ENCODE peak calls at places on chromosomes 5 and 9, in eight cellular contexts. Z is uterus; K is cardiac muscle cell; V is hepatocyte; E is CD4-positive, alpha-beta T cell; X is Peyer's patch; C is ascending aorta; F is IMR-90. P is an unnamed sample.

GRCh38 chr5:132561601-132562000 is 4.8 kb downstream of the RAD50 start:
- DNase-seq in Z (no peak), K (no peak), V (no peak), E (no peak), X (no peak), C (no peak), F (peak; percentile 12), P (no peak)

GRCh38 chr5:155759252-155759651 is 567.7 kb upstream of the SGCD start:
- DNase-seq in Z (no peak), K (no peak), V (no peak), E (no peak), X (no peak), C (no peak), F (no peak), P (no peak)

GRCh38 chr9:6479959-6480358 is 67.0 kb downstream of the UHRF2 start:
- DNase-seq in Z (no peak), K (no peak), V (no peak), E (no peak), X (no peak), C (no peak), F (no peak), P (no peak)

GRCh38 chr5:144794922-144795321 is 624.2 kb downstream of the KCTD16 start:
- DNase-seq in Z (no peak), K (no peak), V (no peak), E (no peak), X (no peak), C (no peak), F (peak; percentile 0), P (no peak)

GRCh38 chr9:107989544-107989943 is 500.0 kb upstream of the KLF4 start:
- DNase-seq in Z (peak; percentile 25), K (peak; percentile 78), V (peak; percentile 22), E (no peak), X (no peak), C (no peak), F (peak; percentile 5), P (no peak)

GRCh38 chr5:14397717-14398116 is 183.9 kb upstream of the OTULINL start:
- DNase-seq in Z (no peak), K (peak; percentile 88), V (no peak), E (no peak), X (no peak), C (peak; percentile 74), F (peak; percentile 82), P (no peak)

GRCh38 chr9:13110766-13111400 is 168.6 kb downstream of the MPDZ start:
- DNase-seq in Z (peak; percentile 38), K (peak; percentile 81), V (no peak), E (no peak), X (no peak), C (peak; percentile 73), F (no peak), P (peak; percentile 52)

GRCh38 chr9:81239388-81239787 is 450.0 kb downstream of the TLE1 start:
- DNase-seq in Z (no peak), K (no peak), V (no peak), E (no peak), X (no peak), C (no peak), F (no peak), P (no peak)

GRCh38 chr9:109962215-109962614 is 182.2 kb downstream of the PALM2AKAP2 start:
- DNase-seq in Z (no peak), K (no peak), V (no peak), E (no peak), X (no peak), C (no peak), F (no peak), P (no peak)

GRCh38 chr5:10315181-10315580 is 7.5 kb upstream of the CMBL start:
- DNase-seq in Z (no peak), K (no peak), V (no peak), E (no peak), X (no peak), C (no peak), F (no peak), P (no peak)
- H3K27ac ChIP-seq in Z (no peak overlapping the region), K (no peak overlapping the region), V (no peak overlapping the region), E (no peak overlapping the region), X (no peak overlapping the region), C (no peak overlapping the region), F (no peak overlapping the region), P (no peak overlapping the region)

GRCh38 chr5:36389245-36389644 is 87.5 kb upstream of the RANBP3L start:
- DNase-seq in Z (no peak), K (peak; percentile 55), V (peak; percentile 41), E (no peak), X (no peak), C (no peak), F (no peak), P (no peak)
- TF ChIP-seq CTCF in Z (no peak), K (no peak), V (no peak), E (no peak), X (no peak), C (no peak), F (no peak), P (no peak)

GRCh38 chr5:39760385-39761198 is 335.8 kb upstream of the DAB2 start:
- DNase-seq in Z (no peak), K (peak; percentile 97), V (no peak), E (no peak), X (no peak), C (peak; percentile 67), F (peak; percentile 94), P (no peak)
- H3K27ac ChIP-seq in Z (peak overlapping the region; percentile 43), K (no peak overlapping the region), V (peak overlapping the region; percentile 61), E (no peak overlapping the region), X (peak overlapping the region; percentile 64), C (peak overlapping the region; percentile 34), F (peak overlapping the region; percentile 80), P (no peak overlapping the region)

GRCh38 chr9:105639936-105640335 is 22.3 kb upstream of the TAL2 start:
- DNase-seq in Z (no peak), K (no peak), V (no peak), E (no peak), X (no peak), C (no peak), F (no peak), P (no peak)

GRCh38 chr9:105632807-105633206 is 29.4 kb upstream of the TAL2 start:
- DNase-seq in Z (no peak), K (no peak), V (no peak), E (no peak), X (no peak), C (no peak), F (no peak), P (no peak)

GRCh38 chr9:105636331-105636730 is 25.9 kb upstream of the TAL2 start:
- DNase-seq in Z (no peak), K (no peak), V (no peak), E (no peak), X (no peak), C (no peak), F (peak; percentile 29), P (no peak)

GRCh38 chr9:105633373-105633772 is 28.9 kb upstream of the TAL2 start:
- DNase-seq in Z (no peak), K (no peak), V (no peak), E (no peak), X (no peak), C (no peak), F (no peak), P (no peak)

DNA sequence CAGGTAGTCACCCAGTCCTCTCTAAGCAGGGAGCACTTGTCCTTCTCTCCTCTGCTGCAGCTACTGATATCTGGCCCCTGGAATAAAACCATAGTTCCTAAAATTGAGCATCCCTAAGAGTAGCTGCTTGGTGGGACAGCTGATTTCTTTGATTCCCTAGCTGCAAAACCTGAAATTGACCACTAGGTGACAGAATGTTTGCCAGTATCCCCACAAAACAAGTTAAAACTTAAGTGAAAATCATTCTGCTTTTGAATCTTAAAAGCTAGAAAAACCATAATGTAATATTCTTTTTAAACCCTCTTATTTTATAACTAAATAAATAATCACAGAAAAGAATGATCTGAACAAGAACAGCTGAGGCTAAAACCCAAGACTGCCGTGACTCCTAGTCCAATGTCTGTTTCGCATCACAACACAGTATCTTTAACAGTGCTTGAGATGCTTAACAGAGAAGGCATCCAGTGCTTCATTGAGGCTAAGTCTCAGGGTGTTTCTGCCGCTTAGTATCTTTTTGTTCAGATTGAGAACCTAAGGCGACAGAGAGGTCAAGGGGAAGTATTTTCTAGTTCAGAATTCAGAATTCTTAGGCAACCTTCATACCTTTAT is 24.4 kb upstream of the TAL2 start:
- DNase-seq in Z (no peak), K (peak; percentile 7), V (no peak), E (no peak), X (no peak), C (no peak), F (peak; percentile 3), P (no peak)
- TF ChIP-seq CTCF in Z (no peak), K (peak; percentile 53), V (peak; percentile 42), E (peak; percentile 18), X (no peak), C (no peak), F (peak; percentile 34), P (peak; percentile 21)

GRCh38 chr9:137429974-137430722 is 7.0 kb downstream of the NOXA1 start:
- DNase-seq in Z (no peak), K (no peak), V (no peak), E (no peak), X (peak; percentile 84), C (no peak), F (no peak), P (no peak)
- H3K27ac ChIP-seq in Z (no peak overlapping the region), K (no peak overlapping the region), V (no peak overlapping the region), E (no peak overlapping the region), X (no peak overlapping the region), C (no peak overlapping the region), F (no peak overlapping the region), P (no peak overlapping the region)

DNA sequence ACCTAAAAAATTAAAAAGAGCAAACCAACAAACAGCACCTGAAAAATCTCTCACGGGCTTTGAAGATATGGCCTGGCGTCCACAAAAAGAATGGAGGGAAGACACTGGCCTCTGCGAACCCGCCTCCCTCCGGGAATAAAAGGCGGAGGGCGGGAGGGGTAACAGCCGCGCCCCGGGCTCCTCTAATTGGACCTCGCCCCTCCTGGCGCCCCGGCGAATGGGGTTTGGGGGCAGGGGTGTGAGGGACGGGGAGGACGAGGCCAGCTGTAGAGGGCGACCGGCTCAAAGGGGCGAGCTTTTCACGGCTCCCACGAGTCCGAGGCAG is 753 bp downstream of the FANCC start:
- DNase-seq in Z (peak; percentile 47), K (peak; percentile 74), V (peak; percentile 81), E (no peak), X (peak; percentile 82), C (peak; percentile 71), F (peak; percentile 50), P (no peak)
- TF ChIP-seq CTCF in Z (no peak), K (peak; percentile 8), V (peak; percentile 18), E (no peak), X (no peak), C (no peak), F (peak; percentile 11), P (no peak)

DNA sequence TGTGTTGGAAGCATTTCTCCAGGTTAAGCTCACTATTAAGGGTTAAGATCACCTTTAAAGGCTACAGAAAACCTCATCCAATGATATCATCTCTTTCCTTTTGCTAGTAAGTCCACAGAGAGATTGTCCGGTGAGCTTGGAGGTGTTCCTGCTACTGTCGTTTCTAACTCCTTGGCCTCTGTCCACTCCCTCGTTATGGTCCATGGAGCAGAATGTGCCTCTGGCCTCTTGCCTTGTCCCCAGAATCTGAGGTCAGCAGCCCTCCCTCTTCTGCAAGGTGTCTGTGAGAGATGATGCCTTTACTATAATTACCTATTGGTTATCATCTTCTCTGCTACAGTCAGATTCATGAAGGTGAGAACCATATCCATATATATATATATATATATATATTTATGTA is 15.0 kb downstream of the ORM2 start:
- DNase-seq in Z (no peak), K (no peak), V (no peak), E (no peak), X (no peak), C (no peak), F (no peak), P (no peak)
- H3K27ac ChIP-seq in Z (peak overlapping the region; percentile 16), K (no peak overlapping the region), V (no peak overlapping the region), E (no peak overlapping the region), X (peak overlapping the region; percentile 38), C (no peak overlapping the region), F (no peak overlapping the region), P (no peak overlapping the region)

P was measured in dorsolateral prefrontal cortex.